ENCODE peak calls at places on chromosomes 3 and 15, in four cellular contexts. One of them, this sample, is unnamed.
A peak's percentile ranks its signal among the peaks of the same experiment; 100 is the strongest.

GRCh38 chr3:122132949-122133540 is 50.4 kb upstream of the CASR start:
- DNase-seq in kidney tubule cell: peak; percentile 94
- DNase-seq in adipocyte: no peak
- DNase-seq in hepatocyte: no peak
- DNase-seq in this sample: no peak

GRCh38 chr3:189900578-189900977 is 220.1 kb downstream of the P3H2 start:
- DNase-seq in adipocyte: no peak
- DNase-seq in hepatocyte: no peak
- DNase-seq in kidney tubule cell: no peak
- DNase-seq in this sample: no peak

GRCh38 chr3:42123012-42123581 is 31.9 kb downstream of the TRAK1 start:
- DNase-seq in adipocyte: no peak
- DNase-seq in kidney tubule cell: peak; percentile 69
- DNase-seq in hepatocyte: no peak
- DNase-seq in this sample: no peak

GRCh38 chr15:75177360-75178071 is 24.2 kb upstream of the C15orf39 start:
- DNase-seq in hepatocyte: no peak
- DNase-seq in adipocyte: no peak
- DNase-seq in kidney tubule cell: no peak
- DNase-seq in this sample: no peak

GRCh38 chr3:98109789-98110188 is 20.7 kb upstream of the OR5H1 start:
- DNase-seq in kidney tubule cell: no peak
- DNase-seq in hepatocyte: no peak
- DNase-seq in adipocyte: no peak
- DNase-seq in this sample: no peak

GRCh38 chr3:15220056-15220455 is 14.0 kb downstream of the CAPN7 start:
- DNase-seq in hepatocyte: no peak
- DNase-seq in adipocyte: no peak
- DNase-seq in kidney tubule cell: no peak
- DNase-seq in this sample: no peak

GRCh38 chr3:182078929-182079328 is 367.2 kb downstream of the SOX2 start:
- DNase-seq in kidney tubule cell: no peak
- DNase-seq in adipocyte: no peak
- DNase-seq in hepatocyte: no peak
- DNase-seq in this sample: no peak

GRCh38 chr3:15384510-15385237 is 42.7 kb downstream of the METTL6 start:
- DNase-seq in hepatocyte: no peak
- DNase-seq in adipocyte: no peak
- DNase-seq in kidney tubule cell: no peak
- DNase-seq in this sample: no peak

GRCh38 chr3:134473868-134474546 is 11.8 kb downstream of the ANAPC13 start:
- DNase-seq in kidney tubule cell: peak; percentile 86
- DNase-seq in hepatocyte: peak; percentile 92
- DNase-seq in adipocyte: peak; percentile 97
- DNase-seq in this sample: no peak

GRCh38 chr15:77002436-77002835 is 7.5 kb downstream of the PSTPIP1 start:
- DNase-seq in adipocyte: peak; percentile 17
- DNase-seq in kidney tubule cell: no peak
- DNase-seq in hepatocyte: no peak
- DNase-seq in this sample: no peak

GRCh38 chr15:88684345-88684744 is 45.5 kb downstream of the ISG20 start:
- DNase-seq in adipocyte: no peak
- DNase-seq in kidney tubule cell: no peak
- DNase-seq in hepatocyte: no peak
- DNase-seq in this sample: no peak

GRCh38 chr3:118842147-118842863 is 192.3 kb downstream of the IGSF11 start:
- DNase-seq in adipocyte: peak; percentile 1
- DNase-seq in hepatocyte: no peak
- DNase-seq in kidney tubule cell: no peak
- DNase-seq in this sample: no peak

GRCh38 chr3:191260431-191261303 is 61.6 kb downstream of the OSTN start:
- DNase-seq in kidney tubule cell: no peak
- DNase-seq in adipocyte: no peak
- DNase-seq in hepatocyte: no peak
- DNase-seq in this sample: no peak

GRCh38 chr3:25818335-25818734 is 28.4 kb downstream of the OXSM start:
- DNase-seq in adipocyte: no peak
- DNase-seq in hepatocyte: no peak
- DNase-seq in kidney tubule cell: no peak
- DNase-seq in this sample: no peak

GRCh38 chr3:97821413-97821809 is 400 bp upstream of the CRYBG3 start:
- DNase-seq in kidney tubule cell: no peak
- DNase-seq in adipocyte: peak; percentile 72
- DNase-seq in hepatocyte: peak; percentile 66
- DNase-seq in this sample: no peak

GRCh38 chr15:98981851-98982722 is 25.5 kb downstream of the PGPEP1L start:
- DNase-seq in adipocyte: peak; percentile 52
- DNase-seq in kidney tubule cell: peak; percentile 13
- DNase-seq in hepatocyte: no peak
- DNase-seq in this sample: no peak

GRCh38 chr3:126356373-126357298 is 572 bp downstream of the KLF15 start:
- DNase-seq in adipocyte: peak; percentile 60
- DNase-seq in kidney tubule cell: no peak
- DNase-seq in hepatocyte: peak; percentile 44
- DNase-seq in this sample: no peak

GRCh38 chr3:29171583-29171990 is 109.3 kb upstream of the RBMS3 start:
- DNase-seq in hepatocyte: no peak
- DNase-seq in adipocyte: no peak
- DNase-seq in kidney tubule cell: no peak
- DNase-seq in this sample: no peak

GRCh38 chr15:99251436-99251821 is at the start of gene LRRC28:
- DNase-seq in adipocyte: no peak
- DNase-seq in hepatocyte: no peak
- DNase-seq in kidney tubule cell: no peak
- DNase-seq in this sample: peak; percentile 49

GRCh38 chr3:113532698-113533533 is 561 bp downstream of the SIDT1 start:
- DNase-seq in kidney tubule cell: no peak
- DNase-seq in hepatocyte: peak; percentile 33
- DNase-seq in adipocyte: peak; percentile 49
- DNase-seq in this sample: no peak

GRCh38 chr3:192928720-192929119 is 11.1 kb upstream of the MB21D2 start:
- DNase-seq in kidney tubule cell: no peak
- DNase-seq in adipocyte: no peak
- DNase-seq in hepatocyte: no peak
- DNase-seq in this sample: no peak

GRCh38 chr3:107198522-107199271 is 178.5 kb upstream of the CCDC54 start:
- DNase-seq in hepatocyte: no peak
- DNase-seq in kidney tubule cell: no peak
- DNase-seq in adipocyte: peak; percentile 59
- DNase-seq in this sample: no peak

GRCh38 chr3:120144267-120144666 is 50.0 kb upstream of the GSK3B start:
- DNase-seq in kidney tubule cell: peak; percentile 96
- DNase-seq in hepatocyte: peak; percentile 18
- DNase-seq in adipocyte: peak; percentile 40
- DNase-seq in this sample: no peak

GRCh38 chr3:63807901-63808589 is 11.1 kb upstream of the C3orf49 start:
- DNase-seq in hepatocyte: no peak
- DNase-seq in kidney tubule cell: no peak
- DNase-seq in adipocyte: no peak
- DNase-seq in this sample: no peak

GRCh38 chr15:39301589-39301999 is 279.3 kb upstream of the THBS1 start:
- DNase-seq in kidney tubule cell: no peak
- DNase-seq in hepatocyte: no peak
- DNase-seq in adipocyte: peak; percentile 91
- DNase-seq in this sample: no peak